ENCODE peak calls at places on chromosome 13, in seven cellular contexts. Z, L, K, N, Q, O and V are unnamed samples.

GRCh38 chr13:64992314-64992713 is 2237.8 kb downstream of the PCDH9 start:
- DNase-seq in Z (no peak), K (no peak), L (no peak), O (no peak), Q (no peak), N (no peak), V (no peak)

GRCh38 chr13:109707044-109707794 is 79.2 kb downstream of the IRS2 start:
- DNase-seq in Q (no peak), K (no peak), Z (no peak), O (no peak), L (no peak), N (no peak), V (no peak)

GRCh38 chr13:43991773-43992201 is 112.1 kb downstream of the LACC1 start:
- DNase-seq in Z (no peak), N (peak; percentile 83), K (no peak), O (no peak), L (no peak), Q (no peak), V (no peak)

GRCh38 chr13:46160474-46161066 is 21.4 kb downstream of the LCP1 start:
- DNase-seq in L (peak; percentile 76), N (no peak), Q (no peak), K (no peak), O (no peak), Z (peak; percentile 39), V (peak; percentile 70)

GRCh38 chr13:92355213-92355612 is 871.4 kb upstream of the GPC6 start:
- DNase-seq in K (no peak), O (no peak), Z (no peak), Q (no peak), N (no peak), L (peak; percentile 77), V (no peak)

GRCh38 chr13:71591380-71591779 is 275.6 kb downstream of the DACH1 start:
- DNase-seq in O (no peak), Z (no peak), N (no peak), K (no peak), Q (no peak), L (no peak), V (no peak)

GRCh38 chr13:101785858-101786257 is 333.4 kb downstream of the ITGBL1 start:
- DNase-seq in Q (no peak), L (peak; percentile 0), O (no peak), N (peak; percentile 39), Z (peak; percentile 2), K (no peak), V (no peak)

GRCh38 chr13:32581177-32581786 is 5.0 kb upstream of the PDS5B start:
- DNase-seq in Q (no peak), L (peak; percentile 67), O (no peak), Z (no peak), K (no peak), N (no peak), V (peak; percentile 34)

GRCh38 chr13:34933349-34933748 is 8.7 kb upstream of the NBEA start:
- DNase-seq in K (no peak), N (no peak), O (peak; percentile 81), L (no peak), Z (no peak), Q (no peak), V (no peak)

GRCh38 chr13:65417953-65418352 is 1812.2 kb downstream of the PCDH9 start:
- DNase-seq in O (no peak), N (no peak), K (no peak), L (no peak), Z (no peak), Q (no peak), V (no peak)

GRCh38 chr13:98221234-98221633 is 44.2 kb upstream of the RNF113B start:
- DNase-seq in Z (no peak), Q (no peak), N (no peak), L (peak; percentile 17), K (no peak), O (no peak), V (no peak)

GRCh38 chr13:90640976-90641375 is 706.5 kb upstream of the MIR17HG start:
- DNase-seq in Z (no peak), Q (no peak), L (peak; percentile 74), O (no peak), K (no peak), N (no peak), V (no peak)

GRCh38 chr13:89746554-89746953 is 1600.9 kb upstream of the MIR17HG start:
- DNase-seq in L (peak; percentile 22), O (no peak), N (no peak), K (no peak), Z (no peak), Q (no peak), V (no peak)

GRCh38 chr13:104111031-104111430 is 1044.8 kb upstream of the SLC10A2 start:
- DNase-seq in L (peak; percentile 26), Q (no peak), Z (no peak), N (no peak), K (no peak), O (no peak), V (no peak)

GRCh38 chr13:113211774-113212173 is 2.4 kb downstream of the CUL4A start:
- DNase-seq in Q (no peak), N (no peak), L (no peak), K (no peak), O (peak; percentile 34), Z (peak; percentile 22), V (no peak)

GRCh38 chr13:97881556-97881955 is 71.9 kb upstream of the IPO5 start:
- DNase-seq in L (no peak), O (no peak), K (no peak), Q (no peak), N (no peak), Z (no peak), V (no peak)

GRCh38 chr13:40911341-40911740 is 107.8 kb downstream of the ELF1 start:
- DNase-seq in O (no peak), N (no peak), L (no peak), Q (no peak), Z (no peak), K (no peak), V (no peak)

GRCh38 chr13:73334459-73334858 is 275.7 kb downstream of the KLF5 start:
- DNase-seq in Q (no peak), O (peak; percentile 69), K (no peak), L (peak; percentile 13), Z (no peak), N (no peak), V (no peak)

GRCh38 chr13:47897411-47898050 is 103.5 kb downstream of the SUCLA2 start:
- DNase-seq in O (peak; percentile 73), L (peak; percentile 17), Z (no peak), N (no peak), Q (no peak), K (no peak), V (no peak)

GRCh38 chr13:32587014-32587773 is 942 bp downstream of the PDS5B start:
- DNase-seq in Q (peak; percentile 25), Z (peak; percentile 59), K (peak; percentile 77), N (peak; percentile 77), L (peak; percentile 70), O (peak; percentile 44), V (peak; percentile 78)

GRCh38 chr13:108944760-108945159 is 315.3 kb downstream of the MYO16 start:
- DNase-seq in K (no peak), Q (no peak), L (peak; percentile 53), O (peak; percentile 49), N (no peak), Z (no peak), V (no peak)

GRCh38 chr13:21060827-21061076 is 634 bp downstream of the LATS2 start:
- DNase-seq in K (no peak), Q (no peak), N (no peak), Z (peak; percentile 30), O (no peak), L (no peak), V (no peak)

GRCh38 chr13:21063031-21063430 is 1.6 kb upstream of the LATS2 start:
- DNase-seq in K (no peak), L (no peak), O (no peak), Q (no peak), Z (no peak), N (no peak), V (no peak)

GRCh38 chr13:21058361-21058760 is 3.0 kb downstream of the LATS2 start:
- DNase-seq in N (no peak), Z (no peak), O (no peak), Q (no peak), L (peak; percentile 62), K (no peak), V (no peak)

GRCh38 chr13:21060063-21060826 is 1.1 kb downstream of the LATS2 start:
- DNase-seq in Q (no peak), L (peak; percentile 60), Z (peak; percentile 32), O (no peak), K (peak; percentile 68), N (peak; percentile 56), V (peak; percentile 50)

DNA sequence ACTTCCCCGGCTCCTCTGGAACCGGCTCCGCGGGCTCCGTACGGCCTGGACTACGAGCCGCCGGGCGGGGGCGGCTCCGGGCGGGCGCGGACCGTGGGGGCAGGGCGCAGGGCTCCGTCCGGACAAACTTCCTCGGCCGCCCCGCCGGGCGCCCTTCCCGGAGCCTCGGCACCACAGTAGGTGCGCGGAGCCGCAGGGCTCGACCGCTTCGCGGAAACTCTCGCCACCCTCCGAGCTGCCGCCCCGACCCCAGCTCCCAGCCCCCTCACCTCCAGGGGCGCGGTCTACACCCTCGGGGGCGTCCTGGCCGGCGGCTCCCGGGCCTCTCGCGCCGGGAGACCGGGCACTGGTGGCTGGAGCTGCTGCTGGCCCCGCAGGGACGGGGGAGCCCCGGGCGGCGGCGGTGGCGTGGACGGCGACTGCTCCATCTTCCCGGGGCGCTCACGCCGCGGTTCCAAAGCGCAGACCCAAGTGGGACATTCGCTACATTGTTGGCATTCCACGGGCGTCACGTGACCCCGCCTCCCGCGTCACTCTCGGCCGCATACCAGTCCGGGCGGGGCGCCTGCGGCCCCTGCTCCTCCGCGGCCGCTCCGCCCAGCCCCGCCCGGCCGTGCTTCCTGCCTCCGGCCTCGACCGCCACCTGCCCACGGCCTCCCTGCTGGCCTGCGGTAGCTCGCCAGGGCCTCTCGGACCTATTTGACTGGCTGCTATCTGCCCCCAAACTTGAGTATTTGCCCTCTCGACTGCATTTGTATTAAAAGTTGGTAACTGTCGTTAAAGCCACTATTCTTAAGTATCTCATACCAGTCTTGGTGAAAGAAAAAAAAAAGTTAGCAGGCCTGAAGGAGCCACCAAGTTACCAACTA is at the start of gene LATS2:
- DNase-seq in Z (peak; percentile 88), Q (peak; percentile 86), K (peak; percentile 97), L (peak; percentile 98), O (peak; percentile 78), N (peak; percentile 97), V (peak; percentile 94)
- TF ChIP-seq CTCF in Z (no peak), Q (no peak), K (peak; percentile 8), L (no peak), O (no peak), N (no peak), V (peak; percentile 18)

GRCh38 chr13:23467048-23467931 is 33.8 kb upstream of the SACS start:
- DNase-seq in K (no peak), Z (peak; percentile 29), N (no peak), O (no peak), L (no peak), Q (no peak), V (no peak)
- TF ChIP-seq CTCF in K (no peak), Z (no peak), N (no peak), O (no peak), L (no peak), Q (no peak), V (no peak)

GRCh38 chr13:50612717-50613116 is 230.8 kb downstream of the DLEU7 start:
- DNase-seq in Z (no peak), O (no peak), K (no peak), L (no peak), N (no peak), Q (no peak), V (no peak)
- TF ChIP-seq CTCF in Z (no peak), O (no peak), K (no peak), L (no peak), N (no peak), Q (no peak), V (no peak)

GRCh38 chr13:60986301-60986700 is 429.3 kb downstream of the PCDH20 start:
- DNase-seq in Q (no peak), L (no peak), O (no peak), K (no peak), N (no peak), Z (no peak), V (no peak)

GRCh38 chr13:60990032-60990733 is 425.5 kb downstream of the PCDH20 start:
- DNase-seq in O (no peak), Z (no peak), L (no peak), N (no peak), K (no peak), Q (no peak), V (no peak)
- TF ChIP-seq CTCF in O (peak; percentile 26), Z (no peak), L (no peak), N (no peak), K (no peak), Q (no peak), V (no peak)